ENCODE peak calls at places on chromosome 15, in seven cellular contexts. O is fibroblast of the aortic adventitia; L is brain microvascular endothelial cell; B is GM12864; U is AG09319; W is stimulated activated CD8-positive, alpha-beta memory T cell treated with anti-CD3 and anti-CD28 coated beads, Interleukin-15, amount 100 ng/mL, for 24 hours; S is GM13977. C is an unnamed sample.

GRCh38 chr15:44535509-44536297 is 1.2 kb upstream of the EIF3J start:
- DNase-seq in O (no peak), B (no peak), W (no peak), S (peak; percentile 26), U (no peak), L (no peak), C (peak; percentile 38)

GRCh38 chr15:49558924-49559323 is 61.7 kb downstream of the FAM227B start:
- DNase-seq in U (no peak), O (no peak), B (no peak), W (no peak), L (peak; percentile 21), S (no peak), C (no peak)

GRCh38 chr15:60421544-60421943 is 23.8 kb upstream of the ANXA2 start:
- DNase-seq in S (no peak), L (peak; percentile 82), U (no peak), B (no peak), O (peak; percentile 87), W (no peak), C (no peak)

GRCh38 chr15:74295800-74296199 is 59.7 kb downstream of the CCDC33 start:
- DNase-seq in U (no peak), L (no peak), B (no peak), O (no peak), W (no peak), S (no peak), C (no peak)

GRCh38 chr15:67366904-67367303 is 112.3 kb downstream of the IQCH start:
- DNase-seq in B (no peak), S (no peak), O (no peak), W (no peak), U (no peak), L (no peak), C (no peak)

GRCh38 chr15:74382004-74382816 is 14.8 kb upstream of the CYP11A1 start:
- DNase-seq in U (no peak), W (peak; percentile 61), B (no peak), S (peak; percentile 83), L (peak; percentile 75), O (peak; percentile 83), C (peak; percentile 85)

GRCh38 chr15:85002517-85002916 is 20.9 kb downstream of the PDE8A start:
- DNase-seq in O (no peak), U (no peak), S (no peak), B (no peak), W (no peak), L (no peak), C (no peak)

GRCh38 chr15:73955851-73956250 is 29.6 kb downstream of the LOXL1 start:
- DNase-seq in B (no peak), S (no peak), O (no peak), L (no peak), W (no peak), U (no peak), C (no peak)

GRCh38 chr15:51334011-51334426 is 4.4 kb downstream of the CYP19A1 start:
- DNase-seq in W (no peak), O (peak; percentile 63), B (no peak), L (no peak), S (no peak), U (no peak), C (no peak)

GRCh38 chr15:29364429-29365078 is 94.9 kb upstream of the NSMCE3 start:
- DNase-seq in O (peak; percentile 65), L (peak; percentile 52), S (no peak), B (no peak), U (no peak), W (no peak), C (no peak)

GRCh38 chr15:89475688-89476087 is 20.7 kb downstream of the RHCG start:
- DNase-seq in S (no peak), B (no peak), O (no peak), U (no peak), L (no peak), W (no peak), C (no peak)

GRCh38 chr15:52137432-52138357 is 25.1 kb upstream of the BCL2L10 start:
- DNase-seq in O (no peak), B (no peak), U (no peak), L (no peak), W (no peak), S (no peak), C (no peak)

GRCh38 chr15:33292718-33293307 is 18.0 kb upstream of the RYR3 start:
- DNase-seq in U (peak; percentile 1), W (peak; percentile 10), S (peak; percentile 61), B (no peak), L (peak; percentile 62), O (peak; percentile 56), C (peak; percentile 52)

GRCh38 chr15:63718590-63719035 is 115.1 kb downstream of the HERC1 start:
- DNase-seq in W (no peak), O (peak; percentile 75), L (peak; percentile 24), B (no peak), S (no peak), U (peak; percentile 42), C (no peak)

GRCh38 chr15:74815121-74815933 is 2.7 kb downstream of the LMAN1L start:
- DNase-seq in S (no peak), W (no peak), O (no peak), B (no peak), L (no peak), U (no peak), C (no peak)

GRCh38 chr15:78540955-78541743 is 905 bp downstream of the PSMA4 start:
- DNase-seq in O (peak; percentile 41), W (no peak), U (no peak), L (no peak), B (no peak), S (peak; percentile 36), C (peak; percentile 42)

GRCh38 chr15:67542192-67542461 is 376 bp upstream of the MAP2K5 start:
- DNase-seq in O (peak; percentile 36), U (no peak), L (no peak), W (no peak), B (no peak), S (peak; percentile 31), C (no peak)

GRCh38 chr15:85756411-85757072 is 38.2 kb downstream of the KLHL25 start:
- DNase-seq in O (no peak), L (no peak), B (no peak), U (no peak), S (no peak), W (no peak), C (no peak)

GRCh38 chr15:69758291-69758771 is 305.7 kb downstream of the RPLP1 start:
- DNase-seq in O (peak; percentile 63), U (no peak), S (no peak), W (no peak), L (peak; percentile 26), B (no peak), C (no peak)

GRCh38 chr15:68272797-68273271 is 4.7 kb upstream of the FEM1B start:
- DNase-seq in S (no peak), L (peak; percentile 61), B (no peak), O (peak; percentile 91), W (no peak), U (no peak), C (no peak)

GRCh38 chr15:90358124-90359033 is 6.3 kb downstream of the ZNF774 start:
- DNase-seq in U (no peak), O (peak; percentile 60), W (no peak), S (no peak), B (no peak), L (peak; percentile 45), C (no peak)

GRCh38 chr15:100033140-100033857 is 300.1 kb upstream of the LYSMD4 start:
- DNase-seq in W (no peak), S (no peak), L (no peak), U (no peak), O (peak; percentile 54), B (no peak), C (no peak)

GRCh38 chr15:101288905-101289513 is 6.0 kb downstream of the SNRPA1 start:
- DNase-seq in B (no peak), W (no peak), L (peak; percentile 33), U (no peak), O (peak; percentile 66), S (no peak), C (peak; percentile 45)

GRCh38 chr15:77825143-77825542 is 192.4 kb upstream of the LINGO1 start:
- DNase-seq in B (no peak), S (no peak), O (no peak), L (no peak), W (no peak), U (no peak), C (no peak)

GRCh38 chr15:92747047-92747446 is 91.5 kb upstream of the FAM174B start:
- DNase-seq in O (no peak), S (no peak), B (no peak), U (no peak), L (no peak), W (no peak), C (no peak)

GRCh38 chr15:58724471-58724870 is 25.0 kb downstream of the ADAM10 start:
- DNase-seq in L (peak; percentile 37), U (no peak), S (peak; percentile 56), O (peak; percentile 28), W (no peak), B (peak; percentile 38), C (peak; percentile 65)

GRCh38 chr15:62248277-62248974 is 83.3 kb upstream of the C2CD4B start:
- DNase-seq in O (no peak), L (no peak), B (no peak), U (no peak), S (no peak), W (no peak), C (no peak)

C was measured in GM13976.